ENCODE peak calls at places on chromosomes 2 and 18, in five cellular contexts. F is upper lobe of right lung, N is aorta, D is stomach, V is sigmoid colon. T is an unnamed sample. For H3K4me1, the result is how much of the 10 kb centered on the place peaks cover.

GRCh38 chr2:10201201-10201600 is 78.7 kb downstream of the RRM2 start:
- DNase-seq in F (no peak), N (no peak), V (no peak), D (no peak), T (no peak)

GRCh38 chr2:222915092-222915957 is 54.5 kb downstream of the ACSL3 start:
- DNase-seq in V (no peak), F (no peak), D (no peak), N (no peak), T (no peak)

GRCh38 chr2:120814352-120814751 is 78.7 kb downstream of the GLI2 start:
- DNase-seq in D (no peak), V (no peak), F (no peak), N (no peak), T (no peak)

GRCh38 chr2:86003967-86004366 is 101.7 kb downstream of the POLR1A start:
- DNase-seq in D (no peak), F (no peak), V (no peak), N (no peak), T (no peak)

GRCh38 chr18:12032786-12033642 is 51.7 kb downstream of the IMPA2 start:
- DNase-seq in D (no peak), V (peak), N (no peak), F (no peak), T (no peak)

GRCh38 chr18:33014060-33014796 is 241.4 kb upstream of the KLHL14 start:
- DNase-seq in V (no peak), D (no peak), N (no peak), F (no peak), T (no peak)

GRCh38 chr18:57004366-57005121 is 142.3 kb upstream of the BOD1L2 start:
- DNase-seq in D (no peak), V (no peak), F (no peak), N (no peak), T (no peak)

GRCh38 chr2:8059255-8059654 is 622.6 kb upstream of the ID2 start:
- DNase-seq in D (no peak), V (no peak), F (no peak), N (no peak), T (no peak)

GRCh38 chr2:197163755-197164753 is 146.5 kb downstream of the ANKRD44 start:
- DNase-seq in N (no peak), D (no peak), F (no peak), V (no peak), T (no peak)

GRCh38 chr2:161169335-161169734 is 9.1 kb downstream of the TANK start:
- DNase-seq in N (no peak), D (no peak), F (no peak), V (no peak), T (no peak)
- H3K4me1 ChIP-seq in N (under half), D (under half), F (half or more), V (under half), T (under half)

GRCh38 chr18:23459530-23459921 is 6.4 kb downstream of the RIOK3 start:
- DNase-seq in F (no peak), N (no peak), D (no peak), V (no peak), T (no peak)

GRCh38 chr18:23462876-23463275 is 9.8 kb downstream of the RIOK3 start:
- DNase-seq in N (no peak), D (no peak), F (no peak), V (no peak), T (no peak)

GRCh38 chr18:23460285-23461273 is 7.5 kb downstream of the RIOK3 start:
- DNase-seq in V (no peak), N (no peak), D (no peak), F (no peak), T (no peak)

GRCh38 chr18:23456835-23457234 is 3.7 kb downstream of the RIOK3 start:
- DNase-seq in D (no peak), N (no peak), F (no peak), V (no peak), T (no peak)

GRCh38 chr18:23458830-23459529 is 5.9 kb downstream of the RIOK3 start:
- DNase-seq in V (no peak), D (no peak), F (no peak), N (no peak), T (no peak)
- H3K4me1 ChIP-seq in V (under half), D (half or more), F (half or more), N (under half), T (half or more)

GRCh38 chr18:63150942-63151421 is 168.6 kb downstream of the BCL2 start:
- DNase-seq in V (no peak), D (no peak), N (no peak), F (no peak), T (no peak)
- H3K4me1 ChIP-seq in V (under half), D (under half), N (under half), F (under half), T (half or more)

GRCh38 chr2:109261906-109262631 is 133.1 kb downstream of the SH3RF3 start:
- DNase-seq in F (peak), D (no peak), N (no peak), V (peak), T (no peak)
- H3K4me1 ChIP-seq in F (half or more), D (under half), N (under half), V (under half), T (under half)

GRCh38 chr2:239685556-239685955 is 284.7 kb upstream of the HDAC4 start:
- DNase-seq in V (no peak), F (no peak), N (peak), D (no peak), T (no peak)
- H3K4me1 ChIP-seq in V (under half), F (under half), N (under half), D (under half), T (under half)

DNA sequence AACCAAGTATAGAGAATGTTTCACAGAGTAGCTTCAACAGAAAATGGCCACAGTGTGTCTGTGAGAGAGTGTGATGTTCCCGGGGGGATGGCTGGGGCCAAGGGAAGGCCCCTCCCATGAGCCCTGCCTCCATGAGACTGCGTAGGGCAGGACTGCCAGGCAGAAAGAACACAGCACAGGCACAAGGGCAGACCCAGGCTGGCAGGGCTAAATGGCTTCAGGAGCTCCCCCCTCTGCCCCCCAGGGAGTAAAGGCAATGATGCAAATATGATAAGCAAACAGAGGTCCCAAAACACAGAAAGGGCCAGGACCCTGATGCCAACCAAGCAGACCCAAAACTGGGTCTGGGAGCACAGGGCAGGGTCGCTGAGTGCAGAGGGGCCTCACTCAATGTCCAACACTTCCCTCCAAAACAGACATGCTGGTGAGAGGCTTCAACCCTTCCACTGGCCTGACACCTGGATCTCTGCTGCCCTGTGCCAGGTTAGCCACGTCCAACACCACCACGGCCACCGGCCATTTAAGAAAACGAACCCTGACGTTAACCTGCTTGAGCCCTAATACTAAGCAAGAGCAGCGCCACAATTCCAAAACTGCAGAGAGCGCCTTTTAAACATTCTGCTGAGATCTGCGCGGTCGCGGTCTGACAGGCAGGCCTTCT is 90.3 kb downstream of the HDAC4 start:
- DNase-seq in N (no peak), F (peak), D (peak), V (peak), T (no peak)
- H3K4me1 ChIP-seq in N (under half), F (under half), D (under half), V (under half), T (under half)

DNA sequence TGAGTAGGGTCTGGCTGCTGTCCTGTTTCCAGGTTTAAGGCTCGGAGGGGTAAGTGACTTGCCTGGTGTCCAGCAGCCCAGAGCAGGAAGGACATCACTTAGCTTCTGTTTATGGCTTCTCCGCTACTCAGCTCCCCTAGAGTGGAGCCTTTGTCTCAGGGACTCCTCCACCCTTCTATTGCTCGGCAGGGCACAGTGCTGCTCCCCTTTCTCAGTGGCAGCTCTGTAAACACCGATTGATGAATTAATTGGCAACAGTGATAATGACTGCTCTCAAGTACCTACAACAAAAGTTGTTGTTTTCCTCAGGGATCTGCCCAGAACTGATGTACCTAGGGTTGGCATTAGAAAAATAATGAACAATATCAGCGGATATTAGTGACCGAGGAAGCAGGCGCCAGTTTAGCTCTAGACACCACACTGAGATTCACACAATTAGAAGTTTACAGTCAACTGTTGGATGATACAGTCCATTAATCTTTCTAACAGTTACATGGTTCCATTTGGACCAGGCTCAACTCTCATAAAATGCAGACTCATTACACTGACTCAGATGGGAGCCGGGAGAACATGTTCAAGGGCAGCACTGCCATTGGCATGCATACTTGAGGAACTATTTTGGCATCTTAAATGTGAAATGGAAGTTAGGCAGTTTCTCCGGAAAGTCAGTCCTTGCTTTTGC is 265.7 kb downstream of the MTX2 start:
- DNase-seq in F (no peak), V (no peak), N (no peak), D (no peak), T (no peak)
- H3K4me1 ChIP-seq in F (under half), V (under half), N (under half), D (under half), T (under half)

GRCh38 chr2:40397720-40398119 is 54.2 kb downstream of the SLC8A1 start:
- DNase-seq in F (no peak), N (no peak), V (no peak), D (no peak), T (no peak)

GRCh38 chr2:40401896-40402295 is 50.0 kb downstream of the SLC8A1 start:
- DNase-seq in D (no peak), N (no peak), F (no peak), V (no peak), T (no peak)

GRCh38 chr2:40403233-40403841 is 48.6 kb downstream of the SLC8A1 start:
- DNase-seq in V (no peak), D (no peak), N (no peak), F (no peak), T (no peak)

GRCh38 chr2:40404500-40404899 is 47.4 kb downstream of the SLC8A1 start:
- DNase-seq in D (no peak), N (no peak), V (no peak), F (no peak), T (no peak)

GRCh38 chr2:40400336-40400953 is 51.4 kb downstream of the SLC8A1 start:
- DNase-seq in N (no peak), F (no peak), V (no peak), D (no peak), T (no peak)
- H3K4me1 ChIP-seq in N (under half), F (under half), V (under half), D (under half), T (under half)

GRCh38 chr18:80026363-80026762 is 7.9 kb upstream of the RBFA start:
- DNase-seq in V (no peak), F (no peak), D (no peak), N (no peak), T (no peak)

GRCh38 chr18:80022613-80023012 is 11.6 kb upstream of the RBFA start:
- DNase-seq in D (no peak), V (no peak), F (no peak), N (no peak), T (no peak)

GRCh38 chr18:80023173-80023572 is 11.1 kb upstream of the RBFA start:
- DNase-seq in V (no peak), N (no peak), D (no peak), F (no peak), T (no peak)
- H3K4me1 ChIP-seq in V (under half), N (under half), D (under half), F (under half), T (under half)

GRCh38 chr2:42905341-42906114 is 113.1 kb upstream of the HAAO start:
- DNase-seq in D (no peak), V (peak), F (no peak), N (no peak), T (no peak)
- H3K4me1 ChIP-seq in D (under half), V (under half), F (under half), N (under half), T (under half)

T was measured in CD8-positive, alpha-beta memory T cell.